ENCODE peak calls at places on chromosomes 2 and 18, in four cellular contexts. H is HepG2, K is GM12878, I is K562. X is an unnamed sample.

GRCh38 chr2:58042486-58042970 is 4.1 kb upstream of the VRK2 start:
- DNase-seq in H (peak), I (peak), K (no peak), X (no peak)

GRCh38 chr2:27638023-27638637 is 9.3 kb downstream of the GPN1 start:
- DNase-seq in H (no peak), I (no peak), K (no peak), X (no peak)

GRCh38 chr18:59386909-59387515 is 27.9 kb upstream of the LMAN1 start:
- DNase-seq in K (no peak), I (no peak), H (no peak), X (no peak)

GRCh38 chr2:65057391-65058052 is 1.3 kb downstream of the CEP68 start:
- DNase-seq in K (peak), I (peak), H (peak), X (no peak)

GRCh38 chr18:63788447-63789096 is 13.4 kb downstream of the SERPINB7 start:
- DNase-seq in K (no peak), H (no peak), I (no peak), X (no peak)

GRCh38 chr18:34648269-34648668 is 61.8 kb upstream of the DTNA start:
- DNase-seq in I (no peak), H (no peak), K (no peak), X (no peak)

GRCh38 chr2:73128841-73129535 is 16.2 kb upstream of the RAB11FIP5 start:
- DNase-seq in I (no peak), K (no peak), H (no peak), X (no peak)

GRCh38 chr2:147560810-147561521 is 283.9 kb upstream of the ACVR2A start:
- DNase-seq in K (no peak), I (no peak), H (no peak), X (no peak)

DNA sequence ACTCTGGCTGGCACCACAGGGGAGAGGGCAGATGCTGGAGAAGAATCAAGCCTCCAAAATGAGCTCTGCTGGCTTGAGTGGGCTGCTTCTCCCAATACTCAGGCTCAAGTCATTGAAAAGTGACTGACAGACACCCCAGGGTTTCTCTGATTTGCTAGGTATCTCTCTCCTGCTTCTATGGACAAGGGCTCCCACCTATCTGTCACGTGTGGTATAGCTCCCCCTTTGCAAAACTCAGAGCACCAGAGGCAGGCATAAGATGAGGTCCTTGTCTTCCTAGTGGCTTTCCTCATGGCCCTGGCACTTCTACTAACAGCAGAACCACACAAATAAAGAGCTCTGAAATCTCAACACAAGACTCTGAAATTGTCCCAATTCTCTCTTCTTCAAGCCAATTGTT is 105.2 kb downstream of the GALNT14 start:
- DNase-seq in H (no peak), I (no peak), K (no peak), X (no peak)
- TF ChIP-seq TCF7 in H (no peak), I (no peak), K (no peak), X (no peak)

GRCh38 chr2:223166975-223167650 is 115.1 kb downstream of the KCNE4 start:
- DNase-seq in K (peak), H (no peak), I (no peak), X (no peak)
- TF ChIP-seq TCF7 in K (peak), H (no peak), I (no peak), X (no peak)

DNA sequence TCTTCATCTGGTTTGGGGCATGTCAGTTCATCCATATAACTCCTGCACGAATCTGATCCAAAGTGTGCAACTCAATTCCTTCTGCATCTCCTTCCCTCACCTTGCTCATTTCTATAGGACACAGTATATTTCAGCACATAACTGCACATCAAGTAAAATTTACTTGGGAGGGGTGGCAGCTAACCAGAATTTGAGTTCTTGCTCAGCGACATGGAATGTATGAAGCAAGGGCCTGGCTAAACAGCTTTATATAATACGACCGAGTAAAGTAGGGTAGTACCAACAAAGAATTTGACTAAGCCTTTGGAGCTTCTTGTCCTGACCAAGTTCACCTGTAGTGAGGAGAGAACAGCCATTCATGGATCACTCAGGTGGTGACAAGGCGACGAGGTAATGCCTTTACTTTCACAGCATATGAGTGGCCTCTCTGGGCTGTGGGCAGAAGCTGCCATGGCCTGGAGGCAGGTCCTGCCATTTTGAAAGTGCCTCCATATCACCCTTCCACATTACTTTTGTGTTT is 570.2 kb upstream of the TNP1 start:
- DNase-seq in K (no peak), I (no peak), H (no peak), X (no peak)
- TF ChIP-seq TCF7 in K (no peak), I (no peak), H (no peak), X (no peak)

GRCh38 chr2:109185338-109185737 is 56.3 kb downstream of the SH3RF3 start:
- DNase-seq in I (no peak), K (no peak), H (no peak), X (no peak)
- TF ChIP-seq TCF7 in I (no peak), K (no peak), H (no peak), X (no peak)

GRCh38 chr2:11748018-11748860 is 1.8 kb downstream of the LPIN1 start:
- DNase-seq in I (peak), K (no peak), H (no peak), X (no peak)

GRCh38 chr2:11750917-11751316 is 4.5 kb downstream of the LPIN1 start:
- DNase-seq in K (no peak), I (no peak), H (no peak), X (no peak)

GRCh38 chr2:11749646-11750349 is 3.4 kb downstream of the LPIN1 start:
- DNase-seq in K (peak), H (no peak), I (no peak), X (no peak)

GRCh38 chr2:11748861-11749645 is 2.6 kb downstream of the LPIN1 start:
- DNase-seq in K (no peak), H (no peak), I (no peak), X (no peak)

GRCh38 chr2:11750422-11750821 is 4.0 kb downstream of the LPIN1 start:
- DNase-seq in H (no peak), K (peak), I (no peak), X (no peak)
- TF ChIP-seq TCF7 in H (no peak), K (peak), I (no peak), X (no peak)

DNA sequence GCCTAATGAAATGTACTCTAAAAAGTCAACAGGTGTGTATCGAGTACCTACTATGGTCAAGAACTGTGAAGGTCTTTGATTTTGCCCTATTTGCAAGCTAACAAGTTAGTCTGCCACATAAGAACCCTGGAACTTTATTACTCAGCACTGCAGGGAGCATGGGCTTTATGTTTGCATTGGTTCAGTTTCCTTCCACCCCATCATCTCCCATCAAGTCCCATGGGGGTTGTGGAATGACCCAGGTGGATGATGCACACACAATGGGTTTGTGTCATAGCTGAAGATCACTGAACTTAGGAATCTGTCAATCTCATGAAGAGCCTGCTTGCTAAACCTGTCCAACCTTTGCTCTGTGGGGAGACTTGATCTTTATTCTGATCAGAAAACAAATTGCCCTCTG is 265.5 kb downstream of the RPRM start:
- DNase-seq in I (no peak), H (no peak), K (no peak), X (no peak)
- TF ChIP-seq TCF7 in I (no peak), H (no peak), K (no peak), X (no peak)